ENCODE peak calls at places on chromosomes 2 and 18, in four cellular contexts. C is activated CD8-positive, alpha-beta memory T cell treated with anti-CD3 and anti-CD28 coated beads, Interleukin-2, amount 50 U/mL, for 48 hours; J is NCI-H2081; W is fibroblast of the aortic adventitia. N is an unnamed sample.

GRCh38 chr2:9830685-9831410 is 12.4 kb upstream of the TAF1B start:
- DNase-seq in C (no peak), J (no peak), W (no peak), N (no peak)

GRCh38 chr2:3168230-3168891 is 209.3 kb downstream of the EIPR1 start:
- DNase-seq in C (no peak), J (no peak), W (peak), N (no peak)

GRCh38 chr2:164103271-164103670 is 367.5 kb upstream of the FIGN start:
- DNase-seq in C (no peak), J (no peak), W (no peak), N (no peak)

GRCh38 chr18:76922107-76922506 is 99.8 kb downstream of the ZNF236 start:
- DNase-seq in C (peak), J (peak), W (peak), N (no peak)

GRCh38 chr18:45249306-45249705 is 366.0 kb upstream of the SLC14A2 start:
- DNase-seq in C (no peak), J (no peak), W (peak), N (no peak)

GRCh38 chr2:207540431-207540830 is 10.7 kb downstream of the CREB1 start:
- DNase-seq in C (no peak), J (no peak), W (no peak), N (no peak)

GRCh38 chr2:74516070-74516633 is 1.9 kb downstream of the TLX2 start:
- DNase-seq in C (peak), J (no peak), W (no peak), N (no peak)

GRCh38 chr2:8324164-8324848 is 357.6 kb upstream of the ID2 start:
- DNase-seq in C (peak), J (peak), W (no peak), N (no peak)

GRCh38 chr2:30398488-30398887 is 48.6 kb upstream of the LCLAT1 start:
- DNase-seq in C (no peak), J (no peak), W (no peak), N (no peak)

GRCh38 chr2:226199555-226199954 is 600.1 kb downstream of the IRS1 start:
- DNase-seq in C (no peak), J (no peak), W (no peak), N (no peak)

GRCh38 chr2:64654063-64654811 is 524 bp upstream of the SERTAD2 start:
- DNase-seq in C (peak), J (peak), W (peak), N (peak)

GRCh38 chr2:128319773-128320608 is 1.3 kb upstream of the HS6ST1 start:
- DNase-seq in C (peak), J (no peak), W (no peak), N (peak)

GRCh38 chr18:60804412-60804811 is 431.8 kb upstream of the MC4R start:
- DNase-seq in C (no peak), J (no peak), W (no peak), N (no peak)

GRCh38 chr18:62928316-62928715 is 213.0 kb downstream of the PHLPP1 start:
- DNase-seq in C (no peak), J (no peak), W (peak), N (no peak)

GRCh38 chr2:39381653-39382052 is 55.4 kb downstream of the MAP4K3 start:
- DNase-seq in C (no peak), J (peak), W (no peak), N (no peak)

GRCh38 chr2:45651415-45652089 is at the start of gene PRKCE:
- DNase-seq in C (peak), J (peak), W (peak), N (peak)

GRCh38 chr2:231522418-231523180 is 7.6 kb downstream of the NMUR1 start:
- DNase-seq in C (peak), J (no peak), W (peak), N (peak)

GRCh38 chr18:28559511-28559910 is 382.6 kb upstream of the CDH2 start:
- DNase-seq in C (no peak), J (no peak), W (no peak), N (no peak)

GRCh38 chr2:172564376-172564775 is 8.5 kb downstream of the PDK1 start:
- DNase-seq in C (no peak), J (no peak), W (no peak), N (no peak)

GRCh38 chr18:35588995-35589394 is 7.5 kb downstream of the GALNT1 start:
- DNase-seq in C (no peak), J (no peak), W (no peak), N (no peak)

GRCh38 chr2:11738589-11739436 is 7.6 kb upstream of the LPIN1 start:
- DNase-seq in C (no peak), J (no peak), W (peak), N (peak)

GRCh38 chr2:107735206-107735605 is 91.5 kb upstream of the RGPD4 start:
- DNase-seq in C (no peak), J (no peak), W (no peak), N (no peak)

GRCh38 chr18:6682437-6683111 is 46.9 kb upstream of the ARHGAP28 start:
- DNase-seq in C (no peak), J (no peak), W (no peak), N (no peak)

GRCh38 chr18:33577688-33578370 is at the start of gene ASXL3:
- DNase-seq in C (no peak), J (peak), W (peak), N (peak)

GRCh38 chr2:16608661-16609643 is 56.7 kb downstream of the CYRIA start:
- DNase-seq in C (peak), J (peak), W (peak), N (peak)

GRCh38 chr2:181810823-181811695 is 80.5 kb upstream of the ITPRID2 start:
- DNase-seq in C (no peak), J (peak), W (peak), N (peak)

GRCh38 chr2:200150411-200151086 is 155.9 kb upstream of the SPATS2L start:
- DNase-seq in C (no peak), J (no peak), W (no peak), N (no peak)

GRCh38 chr2:70897203-70897976 is 38.3 kb upstream of the ATP6V1B1 start:
- DNase-seq in C (no peak), J (no peak), W (no peak), N (no peak)

GRCh38 chr18:51645607-51646006 is 448.1 kb upstream of the MEX3C start:
- DNase-seq in C (no peak), J (no peak), W (no peak), N (no peak)

GRCh38 chr18:54672846-54673475 is 81.9 kb downstream of the DYNAP start:
- DNase-seq in C (no peak), J (no peak), W (no peak), N (no peak)